ENCODE peak calls at places on chromosome 9, in six cellular contexts. E, R, T, M, D and U are unnamed samples.

GRCh38 chr9:81632599-81632998 is 56.7 kb downstream of the TLE1 start:
- DNase-seq in E (no peak), R (peak; percentile 20), T (peak; percentile 91), M (no peak), D (no peak), U (no peak)

GRCh38 chr9:19286634-19287188 is 56.2 kb downstream of the DENND4C start:
- DNase-seq in E (peak; percentile 76), R (peak; percentile 67), T (no peak), M (peak; percentile 4), D (no peak), U (peak; percentile 23)

GRCh38 chr9:85163415-85163814 is 493.9 kb downstream of the NTRK2 start:
- DNase-seq in E (no peak), R (peak; percentile 35), T (no peak), M (no peak), D (no peak), U (no peak)

GRCh38 chr9:127574089-127574921 is 37.8 kb upstream of the STXBP1 start:
- DNase-seq in E (peak; percentile 78), R (peak; percentile 91), T (no peak), M (peak; percentile 79), D (peak; percentile 97), U (no peak)

GRCh38 chr9:8733096-8733954 is 933.7 kb upstream of the DMAC1 start:
- DNase-seq in E (no peak), R (no peak), T (no peak), M (no peak), D (no peak), U (no peak)

GRCh38 chr9:84297162-84297821 is 43.3 kb downstream of the SLC28A3 start:
- DNase-seq in E (no peak), R (peak; percentile 41), T (peak; percentile 70), M (no peak), D (no peak), U (no peak)

GRCh38 chr9:83266618-83267543 is 203.9 kb upstream of the RASEF start:
- DNase-seq in E (no peak), R (peak; percentile 22), T (no peak), M (peak; percentile 3), D (peak; percentile 68), U (no peak)

GRCh38 chr9:4591123-4591500 is 71.0 kb upstream of the PLPP6 start:
- DNase-seq in E (no peak), R (no peak), T (no peak), M (no peak), D (no peak), U (no peak)

GRCh38 chr9:14158911-14159310 is 155.0 kb downstream of the NFIB start:
- DNase-seq in E (no peak), R (peak; percentile 79), T (no peak), M (no peak), D (no peak), U (peak; percentile 6)

GRCh38 chr9:9942764-9943424 is 669.9 kb downstream of the PTPRD start:
- DNase-seq in E (peak; percentile 50), R (peak; percentile 58), T (peak; percentile 48), M (peak; percentile 68), D (peak; percentile 48), U (peak; percentile 12)

GRCh38 chr9:98791147-98792095 is 4.9 kb downstream of the ANKS6 start:
- DNase-seq in E (peak; percentile 85), R (peak; percentile 96), T (peak; percentile 93), M (peak; percentile 86), D (peak; percentile 86), U (peak; percentile 85)

GRCh38 chr9:131233556-131233955 is 42.8 kb downstream of the FAM78A start:
- DNase-seq in E (no peak), R (no peak), T (no peak), M (no peak), D (no peak), U (no peak)

GRCh38 chr9:124855944-124856773 is 2.9 kb downstream of the WDR38 start:
- DNase-seq in E (no peak), R (no peak), T (peak; percentile 30), M (peak; percentile 49), D (no peak), U (peak; percentile 51)

GRCh38 chr9:7315116-7315515 is 484.5 kb downstream of the DMAC1 start:
- DNase-seq in E (no peak), R (no peak), T (no peak), M (no peak), D (no peak), U (no peak)

GRCh38 chr9:407255-407654 is 192.6 kb downstream of the DOCK8 start:
- DNase-seq in E (no peak), R (peak; percentile 18), T (no peak), M (no peak), D (no peak), U (no peak)

GRCh38 chr9:99296375-99296951 is 74.4 kb downstream of the SEC61B start:
- DNase-seq in E (no peak), R (no peak), T (no peak), M (no peak), D (no peak), U (peak; percentile 41)

GRCh38 chr9:78021692-78022091 is 9.9 kb downstream of the GNAQ start:
- DNase-seq in E (peak; percentile 60), R (no peak), T (no peak), M (no peak), D (no peak), U (no peak)

GRCh38 chr9:88559661-88560060 is 24.7 kb downstream of the NXNL2 start:
- DNase-seq in E (no peak), R (no peak), T (peak; percentile 29), M (no peak), D (no peak), U (no peak)

GRCh38 chr9:137213160-137214060 is 7.9 kb downstream of the NDOR1 start:
- DNase-seq in E (no peak), R (no peak), T (no peak), M (no peak), D (no peak), U (no peak)

GRCh38 chr9:76215066-76215465 is 179.2 kb downstream of the RFK start:
- DNase-seq in E (no peak), R (peak; percentile 75), T (peak; percentile 26), M (no peak), D (no peak), U (no peak)

GRCh38 chr9:136975624-136976023 is 1.7 kb upstream of the PTGDS start:
- DNase-seq in E (no peak), R (no peak), T (no peak), M (no peak), D (no peak), U (peak; percentile 62)

GRCh38 chr9:119852399-119852798 is 483.2 kb upstream of the BRINP1 start:
- DNase-seq in E (no peak), R (no peak), T (no peak), M (no peak), D (no peak), U (no peak)

GRCh38 chr9:80968611-80969010 is 720.7 kb downstream of the TLE1 start:
- DNase-seq in E (no peak), R (peak; percentile 21), T (no peak), M (no peak), D (no peak), U (no peak)

GRCh38 chr9:111965566-111966019 is 69.0 kb downstream of the UGCG start:
- DNase-seq in E (no peak), R (peak; percentile 99), T (peak; percentile 97), M (peak; percentile 54), D (peak; percentile 30), U (no peak)
- TF ChIP-seq CTCF in E (no peak), R (no peak), T (peak; percentile 28), M (no peak), D (no peak), U (no peak)

GRCh38 chr9:33858346-33858869 is 41.4 kb downstream of the UBE2R2 start:
- DNase-seq in E (no peak), R (peak; percentile 21), T (no peak), M (no peak), D (no peak), U (no peak)

GRCh38 chr9:33861917-33862453 is 45.0 kb downstream of the UBE2R2 start:
- DNase-seq in E (peak; percentile 68), R (no peak), T (no peak), M (no peak), D (no peak), U (no peak)

GRCh38 chr9:33856247-33856646 is 39.3 kb downstream of the UBE2R2 start:
- DNase-seq in E (no peak), R (no peak), T (no peak), M (no peak), D (no peak), U (no peak)

GRCh38 chr9:33860200-33860871 is 43.4 kb downstream of the UBE2R2 start:
- DNase-seq in E (no peak), R (no peak), T (no peak), M (no peak), D (no peak), U (no peak)
- TF ChIP-seq CTCF in E (no peak), R (no peak), T (peak; percentile 48), M (no peak), D (no peak), U (no peak)

GRCh38 chr9:104783588-104783987 is 19.7 kb downstream of the NIPSNAP3B start:
- DNase-seq in E (no peak), R (peak; percentile 38), T (no peak), M (no peak), D (no peak), U (no peak)

GRCh38 chr9:104779334-104779733 is 15.4 kb downstream of the NIPSNAP3B start:
- DNase-seq in E (no peak), R (no peak), T (no peak), M (no peak), D (no peak), U (no peak)

GRCh38 chr9:104779946-104780539 is 16.1 kb downstream of the NIPSNAP3B start:
- DNase-seq in E (no peak), R (no peak), T (no peak), M (no peak), D (no peak), U (no peak)

GRCh38 chr9:104778802-104779201 is 14.9 kb downstream of the NIPSNAP3B start:
- DNase-seq in E (no peak), R (no peak), T (no peak), M (no peak), D (no peak), U (no peak)

GRCh38 chr9:104780796-104781395 is 17.0 kb downstream of the NIPSNAP3B start:
- DNase-seq in E (no peak), R (peak; percentile 66), T (peak; percentile 32), M (peak; percentile 13), D (no peak), U (no peak)
- TF ChIP-seq CTCF in E (peak; percentile 6), R (peak; percentile 26), T (peak; percentile 78), M (peak; percentile 20), D (peak; percentile 35), U (peak; percentile 72)

GRCh38 chr9:135149876-135150275 is 62.4 kb downstream of the OLFM1 start:
- DNase-seq in E (no peak), R (no peak), T (no peak), M (no peak), D (no peak), U (no peak)

GRCh38 chr9:135152608-135153337 is 65.3 kb downstream of the OLFM1 start:
- DNase-seq in E (no peak), R (no peak), T (no peak), M (peak; percentile 48), D (no peak), U (peak; percentile 66)

GRCh38 chr9:135151905-135152304 is 64.4 kb downstream of the OLFM1 start:
- DNase-seq in E (no peak), R (no peak), T (no peak), M (no peak), D (no peak), U (no peak)

GRCh38 chr9:135148386-135148785 is 60.9 kb downstream of the OLFM1 start:
- DNase-seq in E (no peak), R (no peak), T (no peak), M (no peak), D (no peak), U (no peak)

GRCh38 chr9:135150981-135151380 is 63.5 kb downstream of the OLFM1 start:
- DNase-seq in E (no peak), R (no peak), T (no peak), M (no peak), D (no peak), U (no peak)
- TF ChIP-seq CTCF in E (no peak), R (no peak), T (no peak), M (no peak), D (no peak), U (no peak)